ENCODE peak calls at places on chromosomes 6 and 20, in ten cellular contexts. R is adrenal gland; L is fibroblast of pulmonary artery; N is GM20000; X is PC-9; P is tibial nerve; T is CD4-positive, alpha-beta T cell; E is mammary epithelial cell; V is PC-3; U is HFFc6. O is an unnamed sample.

GRCh38 chr6:3383525-3383924 is 73.3 kb downstream of the SLC22A23 start:
- DNase-seq in R (peak), L (peak), N (peak), X (no peak), P (no peak), T (no peak), E (peak), V (peak), U (no peak), O (no peak)

GRCh38 chr6:139649718-139650117 is 275.3 kb upstream of the CITED2 start:
- DNase-seq in R (no peak), L (no peak), N (no peak), X (no peak), P (no peak), T (no peak), E (no peak), V (no peak), U (no peak), O (no peak)

GRCh38 chr6:57135885-57136284 is 36.2 kb upstream of the BAG2 start:
- DNase-seq in R (no peak), L (no peak), N (no peak), X (no peak), P (no peak), T (no peak), E (no peak), V (no peak), U (no peak), O (no peak)

GRCh38 chr6:44228836-44229235 is 5.4 kb downstream of the SLC29A1 start:
- DNase-seq in R (no peak), L (no peak), N (no peak), X (no peak), P (no peak), T (no peak), E (no peak), V (no peak), U (no peak), O (no peak)

GRCh38 chr6:44682280-44682679 is 294.8 kb downstream of the CDC5L start:
- DNase-seq in R (no peak), L (no peak), N (no peak), X (no peak), P (no peak), T (no peak), E (no peak), V (no peak), U (no peak), O (no peak)

GRCh38 chr6:128513878-128514277 is 6.5 kb downstream of the PTPRK start:
- DNase-seq in R (no peak), L (no peak), N (no peak), X (no peak), P (no peak), T (no peak), E (no peak), V (no peak), U (no peak), O (no peak)

GRCh38 chr6:90387826-90388225 is 91.2 kb upstream of the BACH2 start:
- DNase-seq in R (no peak), L (no peak), N (no peak), X (no peak), P (no peak), T (no peak), E (no peak), V (no peak), U (no peak), O (no peak)

GRCh38 chr20:5400164-5400762 is 83.5 kb upstream of the PROKR2 start:
- DNase-seq in R (no peak), L (peak), N (no peak), X (no peak), P (no peak), T (no peak), E (peak), V (peak), U (no peak), O (peak)

GRCh38 chr20:4522310-4522709 is 199.4 kb upstream of the PRND start:
- DNase-seq in R (no peak), L (no peak), N (no peak), X (no peak), P (no peak), T (no peak), E (no peak), V (no peak), U (no peak), O (no peak)

GRCh38 chr6:16950825-16951495 is 150.9 kb upstream of the STMND1 start:
- DNase-seq in R (no peak), L (no peak), N (no peak), X (no peak), P (no peak), T (no peak), E (no peak), V (no peak), U (no peak), O (no peak)

GRCh38 chr6:150685860-150686259 is 86.2 kb downstream of the PLEKHG1 start:
- DNase-seq in R (no peak), L (peak), N (peak), X (peak), P (no peak), T (peak), E (peak), V (peak), U (no peak), O (peak)

DNA sequence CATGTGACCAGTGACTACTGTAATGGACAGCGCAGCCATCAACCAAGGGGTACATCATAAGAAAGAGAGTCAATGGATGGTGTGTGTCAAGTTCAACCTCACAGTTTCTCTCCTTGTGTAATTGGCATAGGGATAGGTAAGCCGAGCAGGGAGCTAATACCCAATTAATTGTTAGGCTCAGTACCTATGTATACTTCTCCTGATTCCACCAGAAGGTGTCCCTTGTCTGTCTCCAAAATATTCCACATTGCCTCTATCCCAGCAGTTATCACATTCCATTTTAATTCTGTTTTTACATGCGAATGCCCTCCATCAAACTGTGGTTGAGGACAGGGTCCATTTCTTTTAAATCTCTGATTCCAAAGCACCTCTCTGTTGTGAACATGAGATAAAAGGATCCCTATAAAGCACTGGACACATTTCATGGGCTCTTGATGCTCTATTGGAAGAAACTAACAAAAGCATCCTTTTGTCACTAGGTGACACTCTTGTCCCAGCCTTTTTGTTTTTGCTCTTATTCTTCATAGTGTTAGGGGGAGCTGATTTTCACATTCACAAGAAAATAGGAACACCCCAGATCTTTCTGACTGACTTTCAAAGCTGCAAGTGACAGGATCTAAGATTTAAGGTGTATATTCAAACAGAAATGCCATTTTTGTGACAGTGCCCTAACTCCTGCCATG is 38.9 kb downstream of the FBXO9 start:
- DNase-seq in R (no peak), L (peak), N (no peak), X (peak), P (no peak), T (no peak), E (peak), V (peak), U (peak), O (no peak)
- TF ChIP-seq CTCF in R (no peak), L (no peak), N (no peak), X (peak), P (no peak), T (no peak), E (no peak), V (peak), U (peak), O (no peak)

GRCh38 chr20:37007898-37008649 is 56.6 kb upstream of the SAMHD1 start:
- DNase-seq in R (no peak), L (peak), N (peak), X (no peak), P (no peak), T (peak), E (peak), V (peak), U (peak), O (no peak)
- TF ChIP-seq CTCF in R (peak), L (peak), N (no peak), X (peak), P (peak), T (peak), E (no peak), V (peak), U (peak), O (no peak)

GRCh38 chr6:137471497-137471896 is 22.7 kb downstream of the OLIG3 start:
- DNase-seq in R (no peak), L (no peak), N (no peak), X (no peak), P (no peak), T (no peak), E (no peak), V (no peak), U (no peak), O (no peak)

GRCh38 chr6:137473651-137474050 is 20.5 kb downstream of the OLIG3 start:
- DNase-seq in R (no peak), L (no peak), N (no peak), X (no peak), P (no peak), T (no peak), E (no peak), V (no peak), U (no peak), O (no peak)

GRCh38 chr6:137472738-137473137 is 21.5 kb downstream of the OLIG3 start:
- DNase-seq in R (no peak), L (no peak), N (no peak), X (no peak), P (no peak), T (no peak), E (no peak), V (no peak), U (no peak), O (no peak)

GRCh38 chr6:137471951-137472350 is 22.2 kb downstream of the OLIG3 start:
- DNase-seq in R (no peak), L (no peak), N (no peak), X (no peak), P (no peak), T (no peak), E (no peak), V (no peak), U (no peak), O (no peak)

GRCh38 chr6:137475103-137475502 is 19.1 kb downstream of the OLIG3 start:
- DNase-seq in R (no peak), L (no peak), N (no peak), X (no peak), P (no peak), T (no peak), E (no peak), V (no peak), U (no peak), O (no peak)
- TF ChIP-seq CTCF in R (no peak), L (no peak), N (no peak), X (peak), P (no peak), T (peak), E (no peak), V (peak), U (peak), O (no peak)

DNA sequence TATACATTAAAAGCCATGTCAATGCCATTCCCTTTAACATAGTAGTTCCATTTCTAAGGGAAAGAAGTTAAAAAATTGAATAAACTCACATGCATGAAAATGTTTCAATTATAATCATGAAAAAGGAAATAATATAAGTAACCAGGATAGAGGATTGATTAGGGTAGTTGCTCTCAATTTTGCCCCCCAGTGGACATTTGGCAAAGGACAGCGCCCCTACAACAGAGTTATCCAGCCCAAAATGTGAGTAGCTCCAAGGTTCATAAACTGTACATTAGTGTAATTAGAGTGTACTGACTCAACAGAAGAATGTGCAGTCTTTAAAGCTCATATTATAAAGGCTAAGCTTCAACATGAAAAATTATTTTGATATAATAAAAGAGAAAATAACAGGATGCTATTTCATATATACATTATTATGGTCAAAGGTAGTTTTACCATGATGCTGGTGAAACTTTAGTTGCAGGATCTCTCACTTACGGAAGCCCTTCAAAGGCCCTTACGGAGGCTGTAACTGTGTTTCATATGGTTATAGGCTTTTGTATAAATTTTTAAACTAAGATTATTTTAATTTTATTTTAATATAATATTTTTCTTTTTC is 403.4 kb downstream of the PLCB1 start:
- DNase-seq in R (no peak), L (peak), N (peak), X (no peak), P (no peak), T (no peak), E (no peak), V (peak), U (no peak), O (peak)
- TF ChIP-seq CTCF in R (peak), L (peak), N (peak), X (peak), P (peak), T (no peak), E (peak), V (peak), U (peak), O (peak)

GRCh38 chr6:83006270-83006905 is 59.3 kb downstream of the UBE3D start:
- DNase-seq in R (no peak), L (no peak), N (no peak), X (no peak), P (no peak), T (no peak), E (no peak), V (no peak), U (no peak), O (no peak)
- TF ChIP-seq CTCF in R (no peak), L (no peak), N (no peak), X (no peak), P (no peak), T (no peak), E (no peak), V (no peak), U (no peak), O (no peak)

GRCh38 chr6:25661129-25661779 is 9.2 kb downstream of the SCGN start:
- DNase-seq in R (no peak), L (no peak), N (no peak), X (no peak), P (no peak), T (no peak), E (no peak), V (no peak), U (no peak), O (no peak)
- TF ChIP-seq CTCF in R (no peak), L (no peak), N (no peak), X (no peak), P (no peak), T (no peak), E (no peak), V (no peak), U (no peak), O (no peak)

GRCh38 chr6:4396032-4396431 is 260.7 kb upstream of the ECI2 start:
- DNase-seq in R (no peak), L (no peak), N (no peak), X (no peak), P (no peak), T (no peak), E (no peak), V (peak), U (peak), O (no peak)
- TF ChIP-seq CTCF in R (no peak), L (peak), N (no peak), X (no peak), P (no peak), T (no peak), E (no peak), V (peak), U (peak), O (no peak)

O was measured in endothelial cell.